ENCODE peak calls at places on chromosome 15, in ten cellular contexts. One of them, this sample, is unnamed.

GRCh38 chr15:81332326-81332725 is 8.4 kb upstream of the STARD5 start:
- DNase-seq in MM.1S: no peak
- DNase-seq in heart left ventricle: no peak
- DNase-seq in cardiac fibroblast: no peak
- DNase-seq in sigmoid colon: no peak
- DNase-seq in OCI-LY7: no peak
- DNase-seq in osteocyte: no peak
- DNase-seq in left ventricle myocardium inferior: no peak
- DNase-seq in IMR-90: no peak
- DNase-seq in endothelial cell: no peak
- DNase-seq in this sample: no peak

GRCh38 chr15:61415617-61416120 is 186.6 kb upstream of the RORA start:
- DNase-seq in MM.1S: no peak
- DNase-seq in heart left ventricle: no peak
- DNase-seq in cardiac fibroblast: no peak
- DNase-seq in sigmoid colon: no peak
- DNase-seq in OCI-LY7: no peak
- DNase-seq in osteocyte: no peak
- DNase-seq in left ventricle myocardium inferior: no peak
- DNase-seq in IMR-90: no peak
- DNase-seq in endothelial cell: no peak
- DNase-seq in this sample: no peak

GRCh38 chr15:61393949-61394348 is 164.8 kb upstream of the RORA start:
- DNase-seq in MM.1S: peak
- DNase-seq in heart left ventricle: no peak
- DNase-seq in cardiac fibroblast: no peak
- DNase-seq in sigmoid colon: no peak
- DNase-seq in OCI-LY7: no peak
- DNase-seq in osteocyte: no peak
- DNase-seq in left ventricle myocardium inferior: no peak
- DNase-seq in IMR-90: no peak
- DNase-seq in endothelial cell: no peak
- DNase-seq in this sample: no peak

GRCh38 chr15:40873625-40874561 is at the start of gene RHOV:
- DNase-seq in MM.1S: peak
- DNase-seq in heart left ventricle: peak
- DNase-seq in cardiac fibroblast: peak
- DNase-seq in sigmoid colon: peak
- DNase-seq in OCI-LY7: peak
- DNase-seq in osteocyte: no peak
- DNase-seq in left ventricle myocardium inferior: peak
- DNase-seq in IMR-90: peak
- DNase-seq in endothelial cell: peak
- DNase-seq in this sample: peak

GRCh38 chr15:39456113-39456512 is 124.8 kb upstream of the THBS1 start:
- DNase-seq in MM.1S: no peak
- DNase-seq in heart left ventricle: no peak
- DNase-seq in cardiac fibroblast: no peak
- DNase-seq in sigmoid colon: no peak
- DNase-seq in OCI-LY7: no peak
- DNase-seq in osteocyte: no peak
- DNase-seq in left ventricle myocardium inferior: no peak
- DNase-seq in IMR-90: no peak
- DNase-seq in endothelial cell: no peak
- DNase-seq in this sample: no peak

GRCh38 chr15:74192751-74193150 is 9.8 kb downstream of the STRA6 start:
- DNase-seq in MM.1S: no peak
- DNase-seq in heart left ventricle: no peak
- DNase-seq in cardiac fibroblast: no peak
- DNase-seq in sigmoid colon: no peak
- DNase-seq in OCI-LY7: no peak
- DNase-seq in osteocyte: no peak
- DNase-seq in left ventricle myocardium inferior: no peak
- DNase-seq in IMR-90: no peak
- DNase-seq in endothelial cell: no peak
- DNase-seq in this sample: no peak

GRCh38 chr15:63551400-63551799 is 45.8 kb upstream of the FBXL22 start:
- DNase-seq in MM.1S: no peak
- DNase-seq in heart left ventricle: no peak
- DNase-seq in cardiac fibroblast: peak
- DNase-seq in sigmoid colon: no peak
- DNase-seq in OCI-LY7: no peak
- DNase-seq in osteocyte: no peak
- DNase-seq in left ventricle myocardium inferior: no peak
- DNase-seq in IMR-90: peak
- DNase-seq in endothelial cell: no peak
- DNase-seq in this sample: peak

GRCh38 chr15:84715442-84716035 is 400 bp downstream of the SEC11A start:
- DNase-seq in MM.1S: peak
- DNase-seq in heart left ventricle: peak
- DNase-seq in cardiac fibroblast: peak
- DNase-seq in sigmoid colon: peak
- DNase-seq in OCI-LY7: peak
- DNase-seq in osteocyte: no peak
- DNase-seq in left ventricle myocardium inferior: no peak
- DNase-seq in IMR-90: peak
- DNase-seq in endothelial cell: no peak
- DNase-seq in this sample: peak

GRCh38 chr15:89104172-89104564 is 15.9 kb downstream of the ABHD2 start:
- DNase-seq in MM.1S: peak
- DNase-seq in heart left ventricle: peak
- DNase-seq in cardiac fibroblast: peak
- DNase-seq in sigmoid colon: peak
- DNase-seq in OCI-LY7: no peak
- DNase-seq in osteocyte: no peak
- DNase-seq in left ventricle myocardium inferior: peak
- DNase-seq in IMR-90: peak
- DNase-seq in endothelial cell: no peak
- DNase-seq in this sample: no peak

GRCh38 chr15:82739086-82739485 is 29.4 kb upstream of the AP3B2 start:
- DNase-seq in MM.1S: no peak
- DNase-seq in heart left ventricle: no peak
- DNase-seq in cardiac fibroblast: no peak
- DNase-seq in sigmoid colon: no peak
- DNase-seq in OCI-LY7: no peak
- DNase-seq in osteocyte: no peak
- DNase-seq in left ventricle myocardium inferior: no peak
- DNase-seq in IMR-90: peak
- DNase-seq in endothelial cell: no peak
- DNase-seq in this sample: no peak

GRCh38 chr15:78979456-78980320 is 34.8 kb upstream of the CTSH start:
- DNase-seq in MM.1S: peak
- DNase-seq in heart left ventricle: peak
- DNase-seq in cardiac fibroblast: peak
- DNase-seq in sigmoid colon: peak
- DNase-seq in OCI-LY7: peak
- DNase-seq in osteocyte: no peak
- DNase-seq in left ventricle myocardium inferior: peak
- DNase-seq in IMR-90: peak
- DNase-seq in endothelial cell: peak
- DNase-seq in this sample: peak

GRCh38 chr15:100986158-100986896 is 67.2 kb downstream of the LRRK1 start:
- DNase-seq in MM.1S: no peak
- DNase-seq in heart left ventricle: no peak
- DNase-seq in cardiac fibroblast: no peak
- DNase-seq in sigmoid colon: no peak
- DNase-seq in OCI-LY7: no peak
- DNase-seq in osteocyte: no peak
- DNase-seq in left ventricle myocardium inferior: no peak
- DNase-seq in IMR-90: no peak
- DNase-seq in endothelial cell: no peak
- DNase-seq in this sample: no peak

GRCh38 chr15:73996939-73997338 is 2.4 kb downstream of the PML start:
- DNase-seq in MM.1S: peak
- DNase-seq in heart left ventricle: no peak
- DNase-seq in cardiac fibroblast: peak
- DNase-seq in sigmoid colon: peak
- DNase-seq in OCI-LY7: peak
- DNase-seq in osteocyte: no peak
- DNase-seq in left ventricle myocardium inferior: no peak
- DNase-seq in IMR-90: no peak
- DNase-seq in endothelial cell: peak
- DNase-seq in this sample: peak

GRCh38 chr15:48592221-48592731 is 53.2 kb downstream of the FBN1 start:
- DNase-seq in MM.1S: no peak
- DNase-seq in heart left ventricle: no peak
- DNase-seq in cardiac fibroblast: peak
- DNase-seq in sigmoid colon: no peak
- DNase-seq in OCI-LY7: no peak
- DNase-seq in osteocyte: no peak
- DNase-seq in left ventricle myocardium inferior: no peak
- DNase-seq in IMR-90: peak
- DNase-seq in endothelial cell: no peak
- DNase-seq in this sample: no peak

GRCh38 chr15:23648920-23649515 is 1.4 kb upstream of the MAGEL2 start:
- DNase-seq in MM.1S: peak
- DNase-seq in heart left ventricle: no peak
- DNase-seq in cardiac fibroblast: peak
- DNase-seq in sigmoid colon: no peak
- DNase-seq in OCI-LY7: peak
- DNase-seq in osteocyte: no peak
- DNase-seq in left ventricle myocardium inferior: no peak
- DNase-seq in IMR-90: no peak
- DNase-seq in endothelial cell: peak
- DNase-seq in this sample: no peak

GRCh38 chr15:45157974-45158373 is 28.2 kb downstream of the DUOX1 start:
- DNase-seq in MM.1S: no peak
- DNase-seq in heart left ventricle: no peak
- DNase-seq in cardiac fibroblast: peak
- DNase-seq in sigmoid colon: no peak
- DNase-seq in OCI-LY7: no peak
- DNase-seq in osteocyte: no peak
- DNase-seq in left ventricle myocardium inferior: no peak
- DNase-seq in IMR-90: peak
- DNase-seq in endothelial cell: no peak
- DNase-seq in this sample: peak

GRCh38 chr15:65052956-65053355 is 7.8 kb downstream of the SLC51B start:
- DNase-seq in MM.1S: peak
- DNase-seq in heart left ventricle: no peak
- DNase-seq in cardiac fibroblast: no peak
- DNase-seq in sigmoid colon: no peak
- DNase-seq in OCI-LY7: peak
- DNase-seq in osteocyte: no peak
- DNase-seq in left ventricle myocardium inferior: no peak
- DNase-seq in IMR-90: no peak
- DNase-seq in endothelial cell: no peak
- DNase-seq in this sample: no peak

GRCh38 chr15:70488002-70488605 is 275.3 kb downstream of the UACA start:
- DNase-seq in MM.1S: peak
- DNase-seq in heart left ventricle: peak
- DNase-seq in cardiac fibroblast: peak
- DNase-seq in sigmoid colon: peak
- DNase-seq in OCI-LY7: peak
- DNase-seq in osteocyte: peak
- DNase-seq in left ventricle myocardium inferior: peak
- DNase-seq in IMR-90: peak
- DNase-seq in endothelial cell: peak
- DNase-seq in this sample: peak
- TF ChIP-seq CTCF in MM.1S: peak
- TF ChIP-seq CTCF in heart left ventricle: peak
- TF ChIP-seq CTCF in cardiac fibroblast: peak
- TF ChIP-seq CTCF in sigmoid colon: peak
- TF ChIP-seq CTCF in OCI-LY7: peak
- TF ChIP-seq CTCF in osteocyte: peak
- TF ChIP-seq CTCF in left ventricle myocardium inferior: peak
- TF ChIP-seq CTCF in IMR-90: peak
- TF ChIP-seq CTCF in endothelial cell: peak
- TF ChIP-seq CTCF in this sample: peak

DNA sequence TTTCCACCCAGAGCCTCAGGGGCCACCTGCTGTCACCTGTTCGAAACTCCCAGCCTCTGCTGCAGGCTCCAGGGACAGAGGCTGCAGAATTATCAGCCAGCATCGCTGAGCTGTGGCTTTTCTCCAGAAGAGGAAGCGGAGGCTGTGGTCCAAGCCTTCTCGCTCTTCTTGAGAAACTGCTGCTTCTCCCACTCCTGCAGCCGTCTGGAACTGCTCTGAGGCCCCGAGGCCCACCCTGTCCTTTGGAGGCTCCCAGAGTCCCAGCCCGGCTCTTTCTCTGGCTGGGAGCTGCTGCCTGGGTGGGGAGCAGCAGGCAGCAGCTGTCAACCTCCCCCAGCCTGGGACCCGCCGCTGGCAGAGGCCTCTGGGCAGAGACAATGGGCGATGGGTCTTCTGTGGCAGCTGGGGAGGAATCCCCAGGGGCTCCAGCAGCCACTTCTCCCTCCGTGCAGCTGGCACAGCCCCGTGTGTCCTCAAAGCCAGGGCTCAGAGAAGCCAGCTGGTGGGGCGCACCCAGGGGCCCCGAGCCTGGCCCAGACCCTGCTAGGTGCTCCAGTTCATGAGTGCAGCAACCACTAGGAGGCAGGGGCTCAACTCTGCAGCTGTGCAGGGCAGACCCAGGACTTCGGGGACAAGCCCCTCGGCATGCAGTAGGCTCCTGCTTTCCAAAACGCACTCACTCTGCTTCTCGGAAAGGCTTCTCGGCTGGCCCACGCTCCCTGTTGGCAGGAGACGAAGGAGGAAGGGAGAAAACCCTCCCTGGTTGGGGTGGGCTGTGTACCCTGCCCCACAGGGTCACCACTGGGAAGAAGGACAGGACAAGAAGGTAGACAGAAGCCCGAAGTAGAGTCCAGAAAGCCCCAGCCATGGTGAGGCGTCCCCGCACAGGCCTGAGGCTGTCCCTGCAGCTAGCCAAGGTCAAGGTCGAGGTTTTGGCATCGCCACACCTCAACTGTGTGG is 49.9 kb upstream of the FURIN start:
- DNase-seq in MM.1S: no peak
- DNase-seq in heart left ventricle: no peak
- DNase-seq in cardiac fibroblast: no peak
- DNase-seq in sigmoid colon: peak
- DNase-seq in OCI-LY7: peak
- DNase-seq in osteocyte: no peak
- DNase-seq in left ventricle myocardium inferior: peak
- DNase-seq in IMR-90: no peak
- DNase-seq in endothelial cell: no peak
- DNase-seq in this sample: no peak
- TF ChIP-seq CTCF in MM.1S: no peak
- TF ChIP-seq CTCF in heart left ventricle: peak
- TF ChIP-seq CTCF in cardiac fibroblast: peak
- TF ChIP-seq CTCF in sigmoid colon: no peak
- TF ChIP-seq CTCF in OCI-LY7: peak
- TF ChIP-seq CTCF in osteocyte: peak
- TF ChIP-seq CTCF in left ventricle myocardium inferior: peak
- TF ChIP-seq CTCF in IMR-90: no peak
- TF ChIP-seq CTCF in endothelial cell: peak
- TF ChIP-seq CTCF in this sample: no peak

GRCh38 chr15:37740623-37741141 is 193.8 kb upstream of the TMCO5A start:
- DNase-seq in MM.1S: no peak
- DNase-seq in heart left ventricle: no peak
- DNase-seq in cardiac fibroblast: no peak
- DNase-seq in sigmoid colon: no peak
- DNase-seq in OCI-LY7: no peak
- DNase-seq in osteocyte: no peak
- DNase-seq in left ventricle myocardium inferior: no peak
- DNase-seq in IMR-90: no peak
- DNase-seq in endothelial cell: no peak
- DNase-seq in this sample: no peak
- TF ChIP-seq CTCF in MM.1S: no peak
- TF ChIP-seq CTCF in heart left ventricle: no peak
- TF ChIP-seq CTCF in cardiac fibroblast: no peak
- TF ChIP-seq CTCF in sigmoid colon: no peak
- TF ChIP-seq CTCF in OCI-LY7: no peak
- TF ChIP-seq CTCF in osteocyte: no peak
- TF ChIP-seq CTCF in left ventricle myocardium inferior: no peak
- TF ChIP-seq CTCF in IMR-90: no peak
- TF ChIP-seq CTCF in endothelial cell: no peak
- TF ChIP-seq CTCF in this sample: no peak

GRCh38 chr15:66588537-66588936 is 22.7 kb upstream of the LCTL start:
- DNase-seq in MM.1S: no peak
- DNase-seq in heart left ventricle: no peak
- DNase-seq in cardiac fibroblast: no peak
- DNase-seq in sigmoid colon: no peak
- DNase-seq in OCI-LY7: peak
- DNase-seq in osteocyte: no peak
- DNase-seq in left ventricle myocardium inferior: no peak
- DNase-seq in IMR-90: no peak
- DNase-seq in endothelial cell: peak
- DNase-seq in this sample: no peak
- TF ChIP-seq CTCF in MM.1S: peak
- TF ChIP-seq CTCF in heart left ventricle: no peak
- TF ChIP-seq CTCF in cardiac fibroblast: no peak
- TF ChIP-seq CTCF in sigmoid colon: no peak
- TF ChIP-seq CTCF in OCI-LY7: peak
- TF ChIP-seq CTCF in osteocyte: no peak
- TF ChIP-seq CTCF in left ventricle myocardium inferior: no peak
- TF ChIP-seq CTCF in IMR-90: peak
- TF ChIP-seq CTCF in endothelial cell: peak
- TF ChIP-seq CTCF in this sample: no peak